ENCODE peak calls at places on chromosomes 12 and 14, in six cellular contexts. Z is non-pigmented ciliary epithelial cell; P is naive B cell; D is cortex of kidney; Q is effector memory CD4-positive, alpha-beta T cell; Y is M059J. V is an unnamed sample.

GRCh38 chr14:89356927-89357326 is 60.1 kb downstream of the FOXN3 start:
- DNase-seq in P (no peak), D (no peak), Z (no peak), Q (no peak), Y (no peak), V (no peak)

GRCh38 chr14:27917896-27918295 is 848.7 kb upstream of the FOXG1 start:
- DNase-seq in Q (no peak), P (no peak), Y (no peak), Z (no peak), D (no peak), V (no peak)

GRCh38 chr12:93108958-93109357 is 179.9 kb upstream of the EEA1 start:
- DNase-seq in Q (no peak), D (no peak), Y (no peak), Z (peak; percentile 70), P (no peak), V (no peak)

GRCh38 chr12:127054531-127054930 is 1212.4 kb upstream of the TMEM132C start:
- DNase-seq in Y (peak; percentile 43), D (no peak), P (no peak), Z (peak; percentile 43), Q (no peak), V (no peak)

GRCh38 chr14:24098927-24099813 is 5.1 kb downstream of the PCK2 start:
- DNase-seq in Q (no peak), Y (no peak), P (no peak), Z (no peak), D (no peak), V (no peak)

GRCh38 chr12:21301-22189 is 45.0 kb upstream of the IQSEC3 start:
- DNase-seq in D (no peak), Y (no peak), Z (no peak), Q (no peak), P (no peak), V (no peak)

GRCh38 chr12:241266-241665 is 21.4 kb downstream of the SLC6A13 start:
- DNase-seq in Z (no peak), Q (no peak), P (no peak), D (no peak), Y (no peak), V (no peak)

GRCh38 chr14:58829594-58829993 is 191.8 kb downstream of the DACT1 start:
- DNase-seq in Z (no peak), P (no peak), D (no peak), Q (no peak), Y (peak; percentile 84), V (peak; percentile 18)

GRCh38 chr12:131390408-131391100 is 320.3 kb upstream of the SFSWAP start:
- DNase-seq in Q (no peak), Y (peak; percentile 13), D (no peak), P (no peak), Z (no peak), V (no peak)

GRCh38 chr12:90390947-90391346 is 564.0 kb downstream of the CCER1 start:
- DNase-seq in P (no peak), Z (no peak), D (no peak), Q (no peak), Y (no peak), V (no peak)

GRCh38 chr14:62253931-62254330 is 491.7 kb downstream of the SNAPC1 start:
- DNase-seq in Z (no peak), Y (no peak), D (no peak), P (no peak), Q (no peak), V (no peak)

GRCh38 chr12:52585951-52586350 is 12.3 kb upstream of the KRT74 start:
- DNase-seq in Q (peak; percentile 17), Y (no peak), P (no peak), Z (no peak), D (no peak), V (no peak)

GRCh38 chr12:116416161-116416560 is 138.7 kb upstream of the MED13L start:
- DNase-seq in Q (no peak), Y (peak; percentile 31), D (no peak), Z (no peak), P (no peak), V (no peak)

GRCh38 chr12:2333516-2333915 is 280.7 kb downstream of the CACNA1C start:
- DNase-seq in Q (no peak), Z (no peak), P (no peak), Y (no peak), D (no peak), V (no peak)

GRCh38 chr14:68979722-68980552 is 835 bp upstream of the ACTN1 start:
- DNase-seq in Y (peak; percentile 49), D (no peak), P (no peak), Q (no peak), Z (no peak), V (no peak)

GRCh38 chr14:33271891-33272290 is 333.2 kb downstream of the NPAS3 start:
- DNase-seq in P (no peak), Q (no peak), Z (no peak), D (no peak), Y (no peak), V (no peak)

GRCh38 chr12:13147688-13148531 is 44.4 kb upstream of the GSG1 start:
- DNase-seq in Y (no peak), Q (no peak), D (no peak), Z (no peak), P (no peak), V (no peak)

GRCh38 chr14:55285048-55285652 is 13.9 kb downstream of the FBXO34 start:
- DNase-seq in P (no peak), Y (no peak), Q (no peak), D (no peak), Z (no peak), V (peak; percentile 28)

GRCh38 chr12:30853561-30854133 is 72.9 kb upstream of the TSPAN11 start:
- DNase-seq in Z (no peak), D (no peak), P (no peak), Q (no peak), Y (no peak), V (no peak)

GRCh38 chr12:57089259-57090245 is 638 bp downstream of the NAB2 start:
- DNase-seq in Q (no peak), Y (peak; percentile 42), D (no peak), P (peak; percentile 44), Z (no peak), V (no peak)

GRCh38 chr14:90543876-90544275 is 147.0 kb downstream of the CALM1 start:
- DNase-seq in Q (no peak), Y (no peak), P (no peak), Z (no peak), D (no peak), V (no peak)

GRCh38 chr14:44170099-44170498 is 337.0 kb downstream of the FSCB start:
- DNase-seq in Z (no peak), D (no peak), Q (no peak), Y (no peak), P (no peak), V (no peak)

GRCh38 chr14:99590746-99591555 is 13.1 kb downstream of the CCDC85C start:
- DNase-seq in Y (peak; percentile 84), D (no peak), Z (no peak), P (no peak), Q (no peak), V (no peak)

GRCh38 chr12:94760786-94761185 is 110.4 kb upstream of the TMCC3 start:
- DNase-seq in Z (peak; percentile 27), D (no peak), P (no peak), Q (no peak), Y (no peak), V (no peak)

GRCh38 chr12:52838871-52839446 is 4.8 kb upstream of the KRT79 start:
- DNase-seq in D (no peak), P (no peak), Q (no peak), Z (no peak), Y (no peak), V (no peak)

GRCh38 chr14:105255021-105255507 is 6.7 kb downstream of the BTBD6 start:
- DNase-seq in Z (no peak), P (no peak), Y (peak; percentile 69), D (no peak), Q (no peak), V (no peak)

GRCh38 chr12:109329710-109330109 is 18.0 kb upstream of the MYO1H start:
- DNase-seq in D (no peak), Z (no peak), Y (no peak), Q (no peak), P (no peak), V (no peak)

GRCh38 chr12:6180300-6181051 is 19.7 kb upstream of the CD9 start:
- DNase-seq in Z (no peak), D (no peak), Q (no peak), P (no peak), Y (peak; percentile 90), V (no peak)

GRCh38 chr12:13799574-13799973 is 181.8 kb downstream of the GRIN2B start:
- DNase-seq in Z (no peak), Q (no peak), Y (no peak), D (no peak), P (no peak), V (no peak)

GRCh38 chr14:61511558-61511924 is 183.8 kb upstream of the HIF1A start:
- DNase-seq in D (no peak), Z (no peak), Q (no peak), P (no peak), Y (peak; percentile 48), V (no peak)